ENCODE peak calls at places on chromosomes 5 and 9, in six cellular contexts. One of them, this sample, is unnamed.

GRCh38 chr5:173782671-173783101 is 105.5 kb upstream of the CPEB4 start:
- DNase-seq in renal cortical epithelial cell: no peak
- DNase-seq in CD4-positive, alpha-beta T cell: no peak
- DNase-seq in MCF 10A: no peak
- DNase-seq in endothelial cell: no peak
- DNase-seq in right atrium auricular region: no peak
- DNase-seq in this sample: peak; percentile 82

GRCh38 chr5:31413030-31413812 is 118.7 kb downstream of the DROSHA start:
- DNase-seq in renal cortical epithelial cell: no peak
- DNase-seq in CD4-positive, alpha-beta T cell: no peak
- DNase-seq in MCF 10A: peak; percentile 56
- DNase-seq in endothelial cell: no peak
- DNase-seq in right atrium auricular region: no peak
- DNase-seq in this sample: no peak

GRCh38 chr9:32551491-32552049 is 557 bp upstream of the SMIM27 start:
- DNase-seq in renal cortical epithelial cell: peak; percentile 4
- DNase-seq in CD4-positive, alpha-beta T cell: peak; percentile 48
- DNase-seq in MCF 10A: no peak
- DNase-seq in endothelial cell: peak; percentile 28
- DNase-seq in right atrium auricular region: peak; percentile 61
- DNase-seq in this sample: peak; percentile 39

GRCh38 chr5:35920890-35921289 is 17.5 kb downstream of the CAPSL start:
- DNase-seq in renal cortical epithelial cell: no peak
- DNase-seq in CD4-positive, alpha-beta T cell: no peak
- DNase-seq in MCF 10A: no peak
- DNase-seq in endothelial cell: peak; percentile 13
- DNase-seq in right atrium auricular region: no peak
- DNase-seq in this sample: no peak

GRCh38 chr5:177545487-177546261 is 8.7 kb downstream of the FAM193B start:
- DNase-seq in renal cortical epithelial cell: peak; percentile 71
- DNase-seq in CD4-positive, alpha-beta T cell: no peak
- DNase-seq in MCF 10A: peak; percentile 97
- DNase-seq in endothelial cell: no peak
- DNase-seq in right atrium auricular region: peak; percentile 91
- DNase-seq in this sample: no peak

GRCh38 chr9:33130961-33131360 is 36.2 kb downstream of the B4GALT1 start:
- DNase-seq in renal cortical epithelial cell: no peak
- DNase-seq in CD4-positive, alpha-beta T cell: no peak
- DNase-seq in MCF 10A: no peak
- DNase-seq in endothelial cell: no peak
- DNase-seq in right atrium auricular region: no peak
- DNase-seq in this sample: no peak

GRCh38 chr5:158538506-158539074 is 561.1 kb downstream of the EBF1 start:
- DNase-seq in renal cortical epithelial cell: no peak
- DNase-seq in CD4-positive, alpha-beta T cell: no peak
- DNase-seq in MCF 10A: no peak
- DNase-seq in endothelial cell: no peak
- DNase-seq in right atrium auricular region: no peak
- DNase-seq in this sample: no peak

GRCh38 chr5:73280821-73281746 is 108.1 kb downstream of the TMEM174 start:
- DNase-seq in renal cortical epithelial cell: peak; percentile 98
- DNase-seq in CD4-positive, alpha-beta T cell: no peak
- DNase-seq in MCF 10A: peak; percentile 96
- DNase-seq in endothelial cell: no peak
- DNase-seq in right atrium auricular region: no peak
- DNase-seq in this sample: no peak

GRCh38 chr9:71819115-71819739 is 50.9 kb upstream of the CEMIP2 start:
- DNase-seq in renal cortical epithelial cell: peak; percentile 20
- DNase-seq in CD4-positive, alpha-beta T cell: peak; percentile 57
- DNase-seq in MCF 10A: peak; percentile 56
- DNase-seq in endothelial cell: peak; percentile 62
- DNase-seq in right atrium auricular region: no peak
- DNase-seq in this sample: peak; percentile 19

GRCh38 chr9:8738953-8739352 is 939.4 kb upstream of the DMAC1 start:
- DNase-seq in renal cortical epithelial cell: no peak
- DNase-seq in CD4-positive, alpha-beta T cell: no peak
- DNase-seq in MCF 10A: no peak
- DNase-seq in endothelial cell: no peak
- DNase-seq in right atrium auricular region: no peak
- DNase-seq in this sample: no peak

GRCh38 chr5:91357806-91358205 is 25.3 kb downstream of the ARRDC3 start:
- DNase-seq in renal cortical epithelial cell: no peak
- DNase-seq in CD4-positive, alpha-beta T cell: no peak
- DNase-seq in MCF 10A: no peak
- DNase-seq in endothelial cell: no peak
- DNase-seq in right atrium auricular region: no peak
- DNase-seq in this sample: no peak

GRCh38 chr5:43543434-43543833 is 13.4 kb downstream of the PAIP1 start:
- DNase-seq in renal cortical epithelial cell: peak; percentile 80
- DNase-seq in CD4-positive, alpha-beta T cell: no peak
- DNase-seq in MCF 10A: peak; percentile 8
- DNase-seq in endothelial cell: no peak
- DNase-seq in right atrium auricular region: no peak
- DNase-seq in this sample: no peak

GRCh38 chr5:54835642-54836041 is 149.8 kb downstream of the ESM1 start:
- DNase-seq in renal cortical epithelial cell: no peak
- DNase-seq in CD4-positive, alpha-beta T cell: no peak
- DNase-seq in MCF 10A: peak; percentile 23
- DNase-seq in endothelial cell: no peak
- DNase-seq in right atrium auricular region: no peak
- DNase-seq in this sample: no peak

GRCh38 chr9:124781967-124782660 is 5.2 kb downstream of the OLFML2A start:
- DNase-seq in renal cortical epithelial cell: no peak
- DNase-seq in CD4-positive, alpha-beta T cell: peak; percentile 19
- DNase-seq in MCF 10A: no peak
- DNase-seq in endothelial cell: no peak
- DNase-seq in right atrium auricular region: peak; percentile 50
- DNase-seq in this sample: no peak

GRCh38 chr9:95588724-95589282 is 72.0 kb upstream of the PTCH1 start:
- DNase-seq in renal cortical epithelial cell: peak; percentile 94
- DNase-seq in CD4-positive, alpha-beta T cell: no peak
- DNase-seq in MCF 10A: no peak
- DNase-seq in endothelial cell: no peak
- DNase-seq in right atrium auricular region: no peak
- DNase-seq in this sample: no peak

GRCh38 chr9:109098221-109098959 is 21.4 kb downstream of the TMEM245 start:
- DNase-seq in renal cortical epithelial cell: peak; percentile 98
- DNase-seq in CD4-positive, alpha-beta T cell: no peak
- DNase-seq in MCF 10A: peak; percentile 84
- DNase-seq in endothelial cell: peak; percentile 19
- DNase-seq in right atrium auricular region: no peak
- DNase-seq in this sample: peak; percentile 24

GRCh38 chr9:90290716-90291485 is 351.7 kb downstream of the DIRAS2 start:
- DNase-seq in renal cortical epithelial cell: no peak
- DNase-seq in CD4-positive, alpha-beta T cell: no peak
- DNase-seq in MCF 10A: no peak
- DNase-seq in endothelial cell: no peak
- DNase-seq in right atrium auricular region: no peak
- DNase-seq in this sample: no peak

GRCh38 chr9:131679261-131680020 is 60.4 kb downstream of the RAPGEF1 start:
- DNase-seq in renal cortical epithelial cell: no peak
- DNase-seq in CD4-positive, alpha-beta T cell: no peak
- DNase-seq in MCF 10A: no peak
- DNase-seq in endothelial cell: no peak
- DNase-seq in right atrium auricular region: peak; percentile 53
- DNase-seq in this sample: no peak

GRCh38 chr9:3980771-3981170 is 319.1 kb downstream of the GLIS3 start:
- DNase-seq in renal cortical epithelial cell: peak; percentile 63
- DNase-seq in CD4-positive, alpha-beta T cell: no peak
- DNase-seq in MCF 10A: no peak
- DNase-seq in endothelial cell: no peak
- DNase-seq in right atrium auricular region: no peak
- DNase-seq in this sample: no peak

GRCh38 chr5:90347462-90347861 is 62.1 kb downstream of the CETN3 start:
- DNase-seq in renal cortical epithelial cell: no peak
- DNase-seq in CD4-positive, alpha-beta T cell: no peak
- DNase-seq in MCF 10A: no peak
- DNase-seq in endothelial cell: no peak
- DNase-seq in right atrium auricular region: no peak
- DNase-seq in this sample: no peak

GRCh38 chr5:179284751-179285191 is 60.5 kb downstream of the ADAMTS2 start:
- DNase-seq in renal cortical epithelial cell: peak; percentile 30
- DNase-seq in CD4-positive, alpha-beta T cell: no peak
- DNase-seq in MCF 10A: no peak
- DNase-seq in endothelial cell: no peak
- DNase-seq in right atrium auricular region: no peak
- DNase-seq in this sample: no peak

GRCh38 chr9:3906437-3907213 is 380.8 kb upstream of the RFX3 start:
- DNase-seq in renal cortical epithelial cell: peak; percentile 96
- DNase-seq in CD4-positive, alpha-beta T cell: no peak
- DNase-seq in MCF 10A: peak; percentile 86
- DNase-seq in endothelial cell: no peak
- DNase-seq in right atrium auricular region: peak; percentile 60
- DNase-seq in this sample: peak; percentile 2

GRCh38 chr5:174769005-174769404 is 44.6 kb downstream of the MSX2 start:
- DNase-seq in renal cortical epithelial cell: no peak
- DNase-seq in CD4-positive, alpha-beta T cell: no peak
- DNase-seq in MCF 10A: no peak
- DNase-seq in endothelial cell: no peak
- DNase-seq in right atrium auricular region: no peak
- DNase-seq in this sample: no peak

This sample was measured in K562.